ENCODE peak calls at places on chromosomes 2 and 18, in four cellular contexts. R is hepatocyte, Z is kidney glomerular epithelial cell, V is D341Med. I is an unnamed sample.

GRCh38 chr18:7886436-7886835 is 319.3 kb downstream of the PTPRM start:
- DNase-seq in V (no peak), Z (no peak), R (no peak), I (no peak)

GRCh38 chr18:32324173-32324572 is 134.3 kb downstream of the MEP1B start:
- DNase-seq in R (no peak), Z (no peak), V (no peak), I (no peak)

GRCh38 chr18:23827681-23828080 is 138.4 kb downstream of the LAMA3 start:
- DNase-seq in R (no peak), Z (peak; percentile 86), V (no peak), I (no peak)

GRCh38 chr2:167924556-167924955 is 322.8 kb downstream of the STK39 start:
- DNase-seq in V (no peak), Z (no peak), R (no peak), I (no peak)

GRCh38 chr2:119517433-119517832 is 6.8 kb downstream of the SCTR start:
- DNase-seq in V (peak; percentile 70), R (peak; percentile 75), Z (peak; percentile 39), I (peak; percentile 68)

GRCh38 chr18:73733376-73733775 is 414.3 kb downstream of the FBXO15 start:
- DNase-seq in Z (no peak), R (no peak), V (no peak), I (no peak)

GRCh38 chr18:48713302-48713701 is 174.5 kb downstream of the CTIF start:
- DNase-seq in V (no peak), R (no peak), Z (no peak), I (no peak)

GRCh38 chr2:46268986-46269385 is 28.2 kb upstream of the EPAS1 start:
- DNase-seq in V (no peak), Z (no peak), R (no peak), I (no peak)

GRCh38 chr2:20917287-20917660 is 94.4 kb upstream of the LDAH start:
- DNase-seq in R (no peak), V (no peak), Z (no peak), I (no peak)

GRCh38 chr18:49443837-49444236 is 16.6 kb downstream of the DYM start:
- DNase-seq in Z (no peak), R (no peak), V (no peak), I (no peak)

GRCh38 chr2:188065386-188065785 is 226.3 kb upstream of the GULP1 start:
- DNase-seq in R (no peak), Z (no peak), V (no peak), I (no peak)

GRCh38 chr2:238287702-238288649 is at the start of gene PER2:
- DNase-seq in V (peak; percentile 61), R (peak; percentile 91), Z (peak; percentile 75), I (peak; percentile 42)

GRCh38 chr18:79797518-79798345 is at the start of gene KCNG2:
- DNase-seq in Z (no peak), V (peak; percentile 92), R (peak; percentile 58), I (peak; percentile 78)

GRCh38 chr18:22507055-22507454 is 89.3 kb upstream of the CTAGE1 start:
- DNase-seq in Z (no peak), R (no peak), V (no peak), I (no peak)